ENCODE peak calls at places on chromosomes 16 and 17, in four cellular contexts. One of them, this sample, is unnamed.

GRCh38 chr17:81447331-81447933 is 52.2 kb downstream of the BAHCC1 start:
- DNase-seq in CD4-positive, CD25-positive, alpha-beta regulatory T cell: no peak
- DNase-seq in left ventricle myocardium inferior: no peak
- DNase-seq in right lobe of liver: no peak
- DNase-seq in this sample: no peak

GRCh38 chr17:78258323-78259229 is 27.1 kb downstream of the TMEM235 start:
- DNase-seq in CD4-positive, CD25-positive, alpha-beta regulatory T cell: peak; percentile 40
- DNase-seq in left ventricle myocardium inferior: peak; percentile 70
- DNase-seq in right lobe of liver: peak; percentile 81
- DNase-seq in this sample: no peak

GRCh38 chr17:752620-753219 is 656 bp upstream of the GEMIN4 start:
- DNase-seq in CD4-positive, CD25-positive, alpha-beta regulatory T cell: no peak
- DNase-seq in left ventricle myocardium inferior: peak; percentile 75
- DNase-seq in right lobe of liver: peak; percentile 71
- DNase-seq in this sample: peak; percentile 75

GRCh38 chr17:42266918-42267766 is 9.0 kb downstream of the STAT5B start:
- DNase-seq in CD4-positive, CD25-positive, alpha-beta regulatory T cell: peak; percentile 66
- DNase-seq in left ventricle myocardium inferior: no peak
- DNase-seq in right lobe of liver: no peak
- DNase-seq in this sample: no peak

GRCh38 chr17:65553646-65554567 is 7.5 kb downstream of the AXIN2 start:
- DNase-seq in CD4-positive, CD25-positive, alpha-beta regulatory T cell: no peak
- DNase-seq in left ventricle myocardium inferior: no peak
- DNase-seq in right lobe of liver: peak; percentile 50
- DNase-seq in this sample: no peak

GRCh38 chr17:3903881-3904286 is 11.0 kb upstream of the CAMKK1 start:
- DNase-seq in CD4-positive, CD25-positive, alpha-beta regulatory T cell: no peak
- DNase-seq in left ventricle myocardium inferior: no peak
- DNase-seq in right lobe of liver: no peak
- DNase-seq in this sample: peak; percentile 76

GRCh38 chr17:17837966-17838962 is 1.5 kb upstream of the SREBF1 start:
- DNase-seq in CD4-positive, CD25-positive, alpha-beta regulatory T cell: no peak
- DNase-seq in left ventricle myocardium inferior: peak; percentile 74
- DNase-seq in right lobe of liver: peak; percentile 78
- DNase-seq in this sample: no peak

GRCh38 chr17:17463821-17464220 is 13.0 kb upstream of the MED9 start:
- DNase-seq in CD4-positive, CD25-positive, alpha-beta regulatory T cell: no peak
- DNase-seq in left ventricle myocardium inferior: no peak
- DNase-seq in right lobe of liver: no peak
- DNase-seq in this sample: no peak

GRCh38 chr17:45132302-45132568 is at the start of gene PLCD3:
- DNase-seq in CD4-positive, CD25-positive, alpha-beta regulatory T cell: no peak
- DNase-seq in left ventricle myocardium inferior: peak; percentile 44
- DNase-seq in right lobe of liver: no peak
- DNase-seq in this sample: no peak

GRCh38 chr17:57655564-57655963 is 89.5 kb downstream of the CCDC182 start:
- DNase-seq in CD4-positive, CD25-positive, alpha-beta regulatory T cell: no peak
- DNase-seq in left ventricle myocardium inferior: no peak
- DNase-seq in right lobe of liver: no peak
- DNase-seq in this sample: no peak

GRCh38 chr16:26649646-26650045 is 417.1 kb upstream of the C16orf82 start:
- DNase-seq in CD4-positive, CD25-positive, alpha-beta regulatory T cell: no peak
- DNase-seq in left ventricle myocardium inferior: no peak
- DNase-seq in right lobe of liver: no peak
- DNase-seq in this sample: no peak

GRCh38 chr16:57727610-57728009 is 8.0 kb upstream of the KATNB1 start:
- DNase-seq in CD4-positive, CD25-positive, alpha-beta regulatory T cell: no peak
- DNase-seq in left ventricle myocardium inferior: no peak
- DNase-seq in right lobe of liver: no peak
- DNase-seq in this sample: no peak

GRCh38 chr16:89155184-89155679 is 16.3 kb upstream of the CDH15 start:
- DNase-seq in CD4-positive, CD25-positive, alpha-beta regulatory T cell: no peak
- DNase-seq in left ventricle myocardium inferior: peak; percentile 73
- DNase-seq in right lobe of liver: no peak
- DNase-seq in this sample: no peak

GRCh38 chr16:85566502-85567100 is 46.5 kb upstream of the GSE1 start:
- DNase-seq in CD4-positive, CD25-positive, alpha-beta regulatory T cell: no peak
- DNase-seq in left ventricle myocardium inferior: no peak
- DNase-seq in right lobe of liver: no peak
- DNase-seq in this sample: no peak

GRCh38 chr16:68479271-68479670 is 31.0 kb upstream of the SMPD3 start:
- DNase-seq in CD4-positive, CD25-positive, alpha-beta regulatory T cell: no peak
- DNase-seq in left ventricle myocardium inferior: no peak
- DNase-seq in right lobe of liver: no peak
- DNase-seq in this sample: no peak

GRCh38 chr17:5711344-5711743 is 127.0 kb upstream of the NLRP1 start:
- DNase-seq in CD4-positive, CD25-positive, alpha-beta regulatory T cell: no peak
- DNase-seq in left ventricle myocardium inferior: no peak
- DNase-seq in right lobe of liver: no peak
- DNase-seq in this sample: no peak

GRCh38 chr17:31754239-31754945 is 104.7 kb downstream of the COPRS start:
- DNase-seq in CD4-positive, CD25-positive, alpha-beta regulatory T cell: no peak
- DNase-seq in left ventricle myocardium inferior: no peak
- DNase-seq in right lobe of liver: no peak
- DNase-seq in this sample: no peak

GRCh38 chr17:37361543-37361942 is 14.2 kb upstream of the C17orf78 start:
- DNase-seq in CD4-positive, CD25-positive, alpha-beta regulatory T cell: no peak
- DNase-seq in left ventricle myocardium inferior: no peak
- DNase-seq in right lobe of liver: no peak
- DNase-seq in this sample: no peak

GRCh38 chr16:11114366-11115164 is 141.4 kb downstream of the SOCS1 start:
- DNase-seq in CD4-positive, CD25-positive, alpha-beta regulatory T cell: no peak
- DNase-seq in left ventricle myocardium inferior: no peak
- DNase-seq in right lobe of liver: no peak
- DNase-seq in this sample: no peak

DNA sequence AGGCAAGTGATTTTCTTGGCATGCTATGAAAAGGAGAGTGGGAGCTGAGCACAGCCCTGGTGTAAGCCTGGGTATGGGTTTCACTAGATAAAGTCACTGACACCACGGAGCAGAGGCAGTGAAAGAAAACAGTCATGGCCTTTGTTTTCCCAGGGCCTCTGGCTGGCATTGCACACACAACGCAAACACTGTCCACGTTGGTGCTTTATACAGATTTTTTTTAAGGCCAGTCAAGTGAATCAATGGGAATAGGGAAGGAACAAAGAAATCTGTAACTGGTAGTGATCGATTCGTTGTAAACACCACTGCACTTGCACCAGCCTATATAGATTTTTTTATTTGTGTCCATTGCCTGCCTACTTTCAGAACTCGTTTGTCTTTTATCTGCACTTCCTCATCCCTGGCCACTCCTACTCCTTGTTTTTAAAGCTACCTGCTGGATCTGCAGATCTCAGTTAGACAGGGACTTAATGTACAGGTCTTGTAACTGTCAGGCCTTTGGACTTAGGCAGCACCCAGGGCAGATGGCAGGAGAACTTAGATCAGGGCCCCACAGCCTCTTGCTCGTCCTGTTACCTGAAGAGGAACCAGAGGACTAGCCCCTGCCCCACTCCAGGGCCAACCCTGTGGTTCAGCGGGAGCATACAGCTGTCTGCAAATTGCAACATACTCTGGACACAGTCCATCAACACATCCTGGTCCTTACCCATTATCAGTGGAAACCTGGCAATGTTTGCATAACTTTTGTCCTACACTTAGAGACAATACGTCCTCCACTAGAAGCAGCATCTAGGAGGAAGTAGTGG is 10.6 kb upstream of the TMIGD1 start:
- DNase-seq in CD4-positive, CD25-positive, alpha-beta regulatory T cell: no peak
- DNase-seq in left ventricle myocardium inferior: peak; percentile 36
- DNase-seq in right lobe of liver: peak; percentile 75
- DNase-seq in this sample: peak; percentile 68
- H3K4me3 ChIP-seq in CD4-positive, CD25-positive, alpha-beta regulatory T cell: no peak overlapping the region
- H3K4me3 ChIP-seq in left ventricle myocardium inferior: no peak overlapping the region
- H3K4me3 ChIP-seq in right lobe of liver: no peak overlapping the region
- H3K4me3 ChIP-seq in this sample: no peak overlapping the region

GRCh38 chr17:76538281-76538931 is 897 bp upstream of the CYGB start:
- DNase-seq in CD4-positive, CD25-positive, alpha-beta regulatory T cell: no peak
- DNase-seq in left ventricle myocardium inferior: peak; percentile 25
- DNase-seq in right lobe of liver: no peak
- DNase-seq in this sample: no peak
- H3K4me3 ChIP-seq in CD4-positive, CD25-positive, alpha-beta regulatory T cell: no peak overlapping the region
- H3K4me3 ChIP-seq in left ventricle myocardium inferior: peak overlapping the region; percentile 73
- H3K4me3 ChIP-seq in right lobe of liver: peak overlapping the region; percentile 16
- H3K4me3 ChIP-seq in this sample: peak overlapping the region; percentile 5

GRCh38 chr17:68379692-68380677 is 77.3 kb downstream of the WIPI1 start:
- DNase-seq in CD4-positive, CD25-positive, alpha-beta regulatory T cell: no peak
- DNase-seq in left ventricle myocardium inferior: no peak
- DNase-seq in right lobe of liver: no peak
- DNase-seq in this sample: no peak

GRCh38 chr17:68377771-68378201 is 79.5 kb downstream of the WIPI1 start:
- DNase-seq in CD4-positive, CD25-positive, alpha-beta regulatory T cell: no peak
- DNase-seq in left ventricle myocardium inferior: no peak
- DNase-seq in right lobe of liver: no peak
- DNase-seq in this sample: no peak

GRCh38 chr17:68381076-68381900 is 76.0 kb downstream of the WIPI1 start:
- DNase-seq in CD4-positive, CD25-positive, alpha-beta regulatory T cell: no peak
- DNase-seq in left ventricle myocardium inferior: no peak
- DNase-seq in right lobe of liver: no peak
- DNase-seq in this sample: no peak

GRCh38 chr17:68379150-68379510 is 78.2 kb downstream of the WIPI1 start:
- DNase-seq in CD4-positive, CD25-positive, alpha-beta regulatory T cell: no peak
- DNase-seq in left ventricle myocardium inferior: no peak
- DNase-seq in right lobe of liver: no peak
- DNase-seq in this sample: no peak

DNA sequence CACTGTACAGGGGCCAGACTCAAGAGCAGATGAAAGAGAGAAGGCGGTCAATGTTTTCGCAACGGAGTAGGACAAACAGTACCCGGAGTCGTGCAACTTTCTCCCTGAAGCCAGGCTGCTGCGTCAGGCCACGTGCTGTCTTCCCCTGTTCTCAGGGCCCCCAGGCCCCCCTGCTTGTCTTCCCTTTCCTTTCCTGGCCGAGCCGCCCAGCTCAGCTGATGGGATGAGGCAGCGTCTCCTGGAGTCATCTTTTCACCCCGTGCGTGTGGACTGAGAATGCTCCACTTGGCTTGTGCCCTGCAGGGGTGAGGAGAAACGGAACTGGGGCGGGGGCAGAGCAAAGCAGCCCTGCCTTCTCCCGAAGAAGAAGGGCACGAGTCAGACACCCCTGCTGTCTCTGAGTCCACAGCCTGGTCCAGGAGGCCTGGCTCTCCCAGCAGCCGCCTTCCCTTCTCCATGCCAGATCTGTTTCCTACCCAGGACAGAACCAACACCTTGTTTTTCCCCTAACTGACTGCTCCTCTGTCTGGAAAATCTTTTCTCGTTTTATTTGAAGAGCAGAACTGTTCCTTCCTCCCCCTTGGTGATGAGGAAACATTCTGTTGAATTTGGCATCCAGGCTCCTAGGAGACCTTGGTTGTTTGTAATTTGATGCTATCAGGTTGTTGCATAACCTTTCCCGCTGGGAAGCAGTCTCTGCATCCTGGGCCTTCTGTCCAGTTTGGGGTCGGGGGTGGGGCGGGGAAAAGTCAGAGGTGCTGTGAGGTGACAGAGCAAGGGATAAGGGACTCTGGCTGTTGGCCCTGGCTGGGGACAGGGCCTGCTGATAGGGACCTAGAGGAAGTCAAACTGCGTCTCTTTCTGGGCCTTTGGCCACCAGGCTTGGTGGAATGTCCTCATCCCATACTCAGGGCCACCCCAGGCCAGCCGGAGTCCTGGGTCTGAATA is 78.8 kb downstream of the WIPI1 start:
- DNase-seq in CD4-positive, CD25-positive, alpha-beta regulatory T cell: no peak
- DNase-seq in left ventricle myocardium inferior: peak; percentile 95
- DNase-seq in right lobe of liver: peak; percentile 91
- DNase-seq in this sample: peak; percentile 75
- H3K4me3 ChIP-seq in CD4-positive, CD25-positive, alpha-beta regulatory T cell: no peak overlapping the region
- H3K4me3 ChIP-seq in left ventricle myocardium inferior: peak overlapping the region; percentile 46
- H3K4me3 ChIP-seq in right lobe of liver: peak overlapping the region; percentile 44
- H3K4me3 ChIP-seq in this sample: peak overlapping the region; percentile 20

GRCh38 chr16:49654425-49654824 is 201.5 kb downstream of the ZNF423 start:
- DNase-seq in CD4-positive, CD25-positive, alpha-beta regulatory T cell: no peak
- DNase-seq in left ventricle myocardium inferior: no peak
- DNase-seq in right lobe of liver: no peak
- DNase-seq in this sample: no peak

GRCh38 chr16:49651226-49651625 is 204.7 kb downstream of the ZNF423 start:
- DNase-seq in CD4-positive, CD25-positive, alpha-beta regulatory T cell: no peak
- DNase-seq in left ventricle myocardium inferior: peak; percentile 6
- DNase-seq in right lobe of liver: no peak
- DNase-seq in this sample: no peak

GRCh38 chr16:49651980-49652379 is 203.9 kb downstream of the ZNF423 start:
- DNase-seq in CD4-positive, CD25-positive, alpha-beta regulatory T cell: no peak
- DNase-seq in left ventricle myocardium inferior: peak; percentile 16
- DNase-seq in right lobe of liver: peak; percentile 58
- DNase-seq in this sample: no peak

GRCh38 chr16:49653577-49653976 is 202.3 kb downstream of the ZNF423 start:
- DNase-seq in CD4-positive, CD25-positive, alpha-beta regulatory T cell: no peak
- DNase-seq in left ventricle myocardium inferior: no peak
- DNase-seq in right lobe of liver: no peak
- DNase-seq in this sample: no peak

GRCh38 chr16:49652441-49653175 is 203.3 kb downstream of the ZNF423 start:
- DNase-seq in CD4-positive, CD25-positive, alpha-beta regulatory T cell: no peak
- DNase-seq in left ventricle myocardium inferior: peak; percentile 67
- DNase-seq in right lobe of liver: no peak
- DNase-seq in this sample: no peak
- H3K4me3 ChIP-seq in CD4-positive, CD25-positive, alpha-beta regulatory T cell: no peak overlapping the region
- H3K4me3 ChIP-seq in left ventricle myocardium inferior: no peak overlapping the region
- H3K4me3 ChIP-seq in right lobe of liver: no peak overlapping the region
- H3K4me3 ChIP-seq in this sample: no peak overlapping the region

DNA sequence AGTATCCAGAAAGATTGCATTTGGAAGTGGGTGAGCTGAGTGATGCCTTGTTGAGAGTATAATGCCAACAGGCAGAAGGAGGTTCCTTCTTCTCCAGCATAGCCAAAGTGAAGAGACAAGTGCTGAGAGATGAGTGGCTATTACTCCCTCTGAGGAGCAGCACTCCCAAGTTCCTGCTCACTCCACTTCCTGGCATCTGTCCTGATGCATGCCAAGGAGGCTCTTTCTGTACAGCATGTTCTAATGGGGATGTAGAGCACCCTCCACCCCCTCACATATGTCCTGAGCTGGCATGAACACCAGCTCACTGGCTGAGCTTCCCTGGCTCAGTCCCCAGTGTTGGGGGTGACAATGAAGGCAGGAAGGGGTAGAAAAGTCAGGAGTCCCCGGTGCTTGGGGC is 44.2 kb upstream of the DNAH9 start:
- DNase-seq in CD4-positive, CD25-positive, alpha-beta regulatory T cell: no peak
- DNase-seq in left ventricle myocardium inferior: no peak
- DNase-seq in right lobe of liver: no peak
- DNase-seq in this sample: no peak
- H3K4me3 ChIP-seq in CD4-positive, CD25-positive, alpha-beta regulatory T cell: no peak overlapping the region
- H3K4me3 ChIP-seq in left ventricle myocardium inferior: no peak overlapping the region
- H3K4me3 ChIP-seq in right lobe of liver: no peak overlapping the region
- H3K4me3 ChIP-seq in this sample: no peak overlapping the region